ENCODE peak calls at places on chromosomes 4 and X, in ten cellular contexts. K is ascending aorta, V is heart right ventricle, Q is BJ, M is thyroid gland, G is tibial artery, U is pancreas, R is PC-3, X is brain microvascular endothelial cell, Y is lower lobe of right lung. T is an unnamed sample.
A peak's percentile ranks its signal among the peaks of the same experiment; 100 is the strongest.

GRCh38 chr4:169136796-169137554 is 126.9 kb upstream of the CBR4 start:
- DNase-seq in K (no peak), V (no peak), Q (no peak), M (no peak), G (no peak), U (no peak), R (no peak), X (no peak), Y (no peak), T (no peak)

GRCh38 chrX:43813898-43814297 is 68.4 kb downstream of the MAOB start:
- DNase-seq in K (no peak), V (no peak), Q (no peak), M (no peak), G (no peak), U (no peak), R (peak; percentile 56), X (no peak), Y (no peak), T (no peak)

GRCh38 chrX:7062276-7062675 is 85.2 kb upstream of the STS start:
- DNase-seq in K (no peak), V (no peak), Q (no peak), M (no peak), G (no peak), U (no peak), R (no peak), X (peak; percentile 45), Y (no peak), T (no peak)

GRCh38 chrX:41837270-41837944 is 85.9 kb downstream of the CASK start:
- DNase-seq in K (no peak), V (no peak), Q (no peak), M (no peak), G (no peak), U (no peak), R (no peak), X (no peak), Y (no peak), T (no peak)

GRCh38 chrX:3501833-3502535 is 155.5 kb upstream of the MXRA5 start:
- DNase-seq in K (no peak), V (no peak), Q (no peak), M (peak; percentile 32), G (no peak), U (no peak), R (no peak), X (no peak), Y (no peak), T (no peak)

GRCh38 chrX:47384502-47384901 is 14.1 kb downstream of the ZNF157 start:
- DNase-seq in K (peak; percentile 84), V (peak; percentile 10), Q (no peak), M (peak; percentile 49), G (peak; percentile 61), U (no peak), R (peak; percentile 85), X (peak; percentile 32), Y (peak; percentile 45), T (peak; percentile 25)

GRCh38 chr4:42655921-42656735 is 777 bp downstream of the ATP8A1 start:
- DNase-seq in K (peak; percentile 69), V (peak; percentile 42), Q (no peak), M (peak; percentile 68), G (peak; percentile 70), U (peak; percentile 85), R (peak; percentile 63), X (no peak), Y (peak; percentile 73), T (no peak)

GRCh38 chr4:76955187-76955586 is 5.6 kb downstream of the SEPTIN11 start:
- DNase-seq in K (no peak), V (no peak), Q (no peak), M (no peak), G (no peak), U (no peak), R (no peak), X (no peak), Y (no peak), T (no peak)

GRCh38 chr4:142406051-142406549 is 440.0 kb downstream of the INPP4B start:
- DNase-seq in K (no peak), V (no peak), Q (no peak), M (no peak), G (no peak), U (no peak), R (peak; percentile 78), X (no peak), Y (no peak), T (no peak)

GRCh38 chr4:142402925-142403324 is 443.2 kb downstream of the INPP4B start:
- DNase-seq in K (no peak), V (no peak), Q (no peak), M (no peak), G (no peak), U (no peak), R (peak; percentile 38), X (peak; percentile 26), Y (no peak), T (no peak)

GRCh38 chr4:142405021-142405991 is 440.8 kb downstream of the INPP4B start:
- DNase-seq in K (peak; percentile 69), V (peak; percentile 12), Q (peak; percentile 77), M (peak; percentile 38), G (peak; percentile 68), U (no peak), R (peak; percentile 69), X (peak; percentile 63), Y (peak; percentile 40), T (peak; percentile 37)

GRCh38 chr4:142404191-142404611 is 441.9 kb downstream of the INPP4B start:
- DNase-seq in K (peak; percentile 73), V (peak; percentile 13), Q (no peak), M (no peak), G (no peak), U (no peak), R (peak; percentile 87), X (peak; percentile 77), Y (no peak), T (no peak)

GRCh38 chr4:142402156-142402555 is 443.9 kb downstream of the INPP4B start:
- DNase-seq in K (no peak), V (no peak), Q (no peak), M (no peak), G (no peak), U (no peak), R (no peak), X (no peak), Y (no peak), T (no peak)
- H3K4me3 ChIP-seq in K (no peak overlapping the region), V (no peak overlapping the region), Q (peak overlapping the region; percentile 12), M (no peak overlapping the region), G (no peak overlapping the region), U (no peak overlapping the region), R (no peak overlapping the region), X (no peak overlapping the region), Y (no peak overlapping the region), T (no peak overlapping the region)

GRCh38 chr4:1084394-1084793 is 29.0 kb downstream of the RNF212 start:
- DNase-seq in K (no peak), V (no peak), Q (no peak), M (no peak), G (no peak), U (no peak), R (no peak), X (no peak), Y (no peak), T (no peak)

GRCh38 chr4:1082215-1083182 is 30.9 kb downstream of the RNF212 start:
- DNase-seq in K (peak; percentile 91), V (peak; percentile 34), Q (no peak), M (peak; percentile 99), G (peak; percentile 87), U (peak; percentile 93), R (peak; percentile 92), X (peak; percentile 44), Y (peak; percentile 86), T (peak; percentile 85)

GRCh38 chr4:1086011-1086410 is 27.4 kb downstream of the RNF212 start:
- DNase-seq in K (no peak), V (no peak), Q (no peak), M (no peak), G (no peak), U (no peak), R (no peak), X (no peak), Y (no peak), T (no peak)

GRCh38 chr4:1085404-1085799 is 28.0 kb downstream of the RNF212 start:
- DNase-seq in K (no peak), V (no peak), Q (no peak), M (no peak), G (no peak), U (no peak), R (no peak), X (no peak), Y (no peak), T (no peak)

DNA sequence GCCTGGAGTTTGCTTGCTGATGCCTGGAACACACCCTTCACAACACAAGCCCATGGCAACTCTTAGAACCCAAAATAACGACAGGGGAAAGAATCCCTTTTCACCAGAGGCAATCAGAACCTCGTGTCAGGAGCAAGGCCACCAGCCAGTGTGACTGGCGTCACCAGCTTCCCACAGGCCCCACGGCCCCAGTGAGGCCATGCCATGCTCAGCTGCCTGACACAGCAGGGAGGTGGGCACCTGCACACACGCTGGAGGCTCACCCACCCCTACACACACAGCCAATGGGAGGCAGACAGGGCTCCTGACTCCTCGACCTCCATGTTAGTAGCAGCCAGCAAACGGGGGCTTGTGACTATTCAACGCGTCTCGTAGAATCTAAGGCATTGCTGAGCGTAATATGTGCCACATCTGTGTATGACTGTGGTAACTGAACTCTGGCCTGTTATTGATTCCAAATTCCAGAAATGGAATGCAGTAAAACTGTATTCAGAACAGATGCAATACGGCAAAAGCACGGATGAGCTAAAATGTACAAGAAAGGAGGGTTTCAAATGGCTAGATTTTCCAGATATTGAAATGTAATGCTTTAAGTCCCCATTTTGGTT is 28.5 kb downstream of the RNF212 start:
- DNase-seq in K (no peak), V (no peak), Q (no peak), M (no peak), G (no peak), U (no peak), R (no peak), X (no peak), Y (no peak), T (no peak)
- H3K27me3 ChIP-seq in K (no peaks in the 10 kb centered on the region), V (peaks cover 22% of the 10 kb centered on the region), Q (peaks cover 6% of the 10 kb centered on the region), M (no peaks in the 10 kb centered on the region), G (peaks cover 38% of the 10 kb centered on the region), U (no peaks in the 10 kb centered on the region), R (no peaks in the 10 kb centered on the region), X (no peaks in the 10 kb centered on the region), Y (no peaks in the 10 kb centered on the region), T (peaks cover 4% of the 10 kb centered on the region)

GRCh38 chrX:63932006-63932405 is 147.0 kb upstream of the ARHGEF9 start:
- DNase-seq in K (no peak), V (no peak), Q (no peak), M (no peak), G (no peak), U (no peak), R (no peak), X (no peak), Y (no peak), T (no peak)

GRCh38 chrX:63934160-63934559 is 149.1 kb upstream of the ARHGEF9 start:
- DNase-seq in K (no peak), V (no peak), Q (no peak), M (no peak), G (no peak), U (no peak), R (no peak), X (no peak), Y (no peak), T (no peak)

GRCh38 chrX:63932907-63933306 is 147.9 kb upstream of the ARHGEF9 start:
- DNase-seq in K (no peak), V (no peak), Q (no peak), M (no peak), G (no peak), U (peak; percentile 44), R (no peak), X (no peak), Y (no peak), T (no peak)

GRCh38 chrX:63929608-63930007 is 144.6 kb upstream of the ARHGEF9 start:
- DNase-seq in K (no peak), V (no peak), Q (no peak), M (no peak), G (no peak), U (no peak), R (no peak), X (no peak), Y (no peak), T (no peak)

GRCh38 chrX:63930140-63930539 is 145.1 kb upstream of the ARHGEF9 start:
- DNase-seq in K (no peak), V (no peak), Q (no peak), M (no peak), G (no peak), U (no peak), R (peak; percentile 14), X (no peak), Y (no peak), T (no peak)
- TF ChIP-seq CTCF in K (no peak), V (peak; percentile 38), Q (peak; percentile 68), M (no peak), G (peak; percentile 23), U (no peak), R (peak; percentile 52), X (peak; percentile 68), Y (no peak), T (peak; percentile 5)

GRCh38 chrX:40009890-40010289 is 87.9 kb downstream of the BCOR start:
- DNase-seq in K (no peak), V (no peak), Q (no peak), M (no peak), G (no peak), U (no peak), R (no peak), X (no peak), Y (no peak), T (no peak)
- H3K4me3 ChIP-seq in K (no peak overlapping the region), V (no peak overlapping the region), Q (no peak overlapping the region), M (no peak overlapping the region), G (no peak overlapping the region), U (no peak overlapping the region), R (no peak overlapping the region), X (no peak overlapping the region), Y (no peak overlapping the region), T (no peak overlapping the region)

T was measured in kidney epithelial cell.